ENCODE peak calls at places on chromosome 13, in ten cellular contexts. M is A549, H is ovary, I is tibial nerve, A is stomach, J is upper lobe of left lung, C is suprapubic skin, O is K562, P is H1, U is esophagus muscularis mucosa. T is an unnamed sample.

GRCh38 chr13:111912991-111913781 is 153.8 kb upstream of the SOX1 start:
- DNase-seq in M (no peak), H (no peak), I (no peak), A (no peak), J (no peak), C (peak; percentile 33), O (no peak), P (no peak), U (peak; percentile 88), T (peak; percentile 45)

GRCh38 chr13:99693812-99694211 is 192.5 kb downstream of the TM9SF2 start:
- DNase-seq in M (no peak), H (no peak), I (no peak), A (no peak), J (no peak), C (no peak), O (no peak), P (no peak), U (no peak), T (no peak)

GRCh38 chr13:78827471-78827870 is 168.5 kb upstream of the OBI1 start:
- DNase-seq in M (no peak), H (no peak), I (no peak), A (no peak), J (no peak), C (no peak), O (no peak), P (no peak), U (no peak), T (no peak)

GRCh38 chr13:72145383-72145782 is 278.4 kb upstream of the DACH1 start:
- DNase-seq in M (no peak), H (no peak), I (no peak), A (no peak), J (no peak), C (no peak), O (no peak), P (no peak), U (no peak), T (no peak)

GRCh38 chr13:84479656-84480055 is 597.4 kb upstream of the SLITRK1 start:
- DNase-seq in M (no peak), H (no peak), I (no peak), A (no peak), J (no peak), C (no peak), O (no peak), P (no peak), U (no peak), T (no peak)

GRCh38 chr13:111467111-111467890 is 146.9 kb downstream of the TEX29 start:
- DNase-seq in M (no peak), H (no peak), I (no peak), A (no peak), J (no peak), C (no peak), O (no peak), P (no peak), U (no peak), T (no peak)

GRCh38 chr13:74629985-74630384 is 495.8 kb upstream of the KLF12 start:
- DNase-seq in M (no peak), H (no peak), I (no peak), A (no peak), J (no peak), C (no peak), O (no peak), P (no peak), U (no peak), T (no peak)

GRCh38 chr13:70415141-70415540 is 306.9 kb upstream of the KLHL1 start:
- DNase-seq in M (no peak), H (no peak), I (no peak), A (no peak), J (no peak), C (no peak), O (no peak), P (no peak), U (no peak), T (no peak)

GRCh38 chr13:112761701-112762689 is 72.2 kb downstream of the ATP11A start:
- DNase-seq in M (no peak), H (no peak), I (no peak), A (no peak), J (peak; percentile 88), C (no peak), O (peak; percentile 30), P (no peak), U (no peak), T (no peak)

GRCh38 chr13:105442941-105443340 is 1092.5 kb downstream of the EFNB2 start:
- DNase-seq in M (peak; percentile 47), H (no peak), I (peak; percentile 12), A (no peak), J (no peak), C (no peak), O (no peak), P (no peak), U (no peak), T (no peak)

GRCh38 chr13:111241006-111241755 is 79.3 kb upstream of the TEX29 start:
- DNase-seq in M (no peak), H (no peak), I (no peak), A (no peak), J (no peak), C (no peak), O (no peak), P (no peak), U (peak; percentile 60), T (no peak)

GRCh38 chr13:32036762-32037161 is 5.2 kb downstream of the FRY start:
- DNase-seq in M (no peak), H (no peak), I (no peak), A (no peak), J (no peak), C (no peak), O (no peak), P (no peak), U (no peak), T (no peak)

GRCh38 chr13:51532736-51533197 is 51.5 kb upstream of the WDFY2 start:
- DNase-seq in M (no peak), H (no peak), I (no peak), A (no peak), J (no peak), C (no peak), O (no peak), P (no peak), U (no peak), T (no peak)

GRCh38 chr13:48892311-48892710 is 83.4 kb upstream of the FNDC3A start:
- DNase-seq in M (peak; percentile 36), H (no peak), I (no peak), A (no peak), J (no peak), C (no peak), O (no peak), P (no peak), U (no peak), T (no peak)

GRCh38 chr13:35771898-35772297 is 295.4 kb upstream of the MAB21L1 start:
- DNase-seq in M (no peak), H (no peak), I (no peak), A (no peak), J (no peak), C (no peak), O (no peak), P (peak; percentile 3), U (no peak), T (no peak)

GRCh38 chr13:48236528-48237353 is 3.7 kb downstream of the ITM2B start:
- DNase-seq in M (no peak), H (no peak), I (no peak), A (no peak), J (no peak), C (no peak), O (no peak), P (no peak), U (no peak), T (no peak)

GRCh38 chr13:107516517-107516916 is 698.8 kb downstream of the LIG4 start:
- DNase-seq in M (no peak), H (no peak), I (no peak), A (no peak), J (no peak), C (no peak), O (no peak), P (no peak), U (no peak), T (no peak)

GRCh38 chr13:37680137-37680536 is 81.6 kb upstream of the POSTN start:
- DNase-seq in M (no peak), H (no peak), I (no peak), A (no peak), J (no peak), C (no peak), O (no peak), P (no peak), U (no peak), T (no peak)

GRCh38 chr13:79435549-79435948 is 29.5 kb upstream of the RBM26 start:
- DNase-seq in M (no peak), H (no peak), I (no peak), A (no peak), J (no peak), C (no peak), O (no peak), P (no peak), U (no peak), T (no peak)

GRCh38 chr13:64529874-64530485 is 2700.2 kb downstream of the PCDH9 start:
- DNase-seq in M (peak; percentile 1), H (no peak), I (no peak), A (no peak), J (no peak), C (no peak), O (peak; percentile 6), P (peak; percentile 17), U (no peak), T (no peak)
- TF ChIP-seq CTCF in M (peak; percentile 29), H (no peak), I (no peak), A (no peak), J (peak; percentile 10), C (peak; percentile 15), O (peak; percentile 13), P (peak; percentile 59), U (peak; percentile 33), T (no peak)

DNA sequence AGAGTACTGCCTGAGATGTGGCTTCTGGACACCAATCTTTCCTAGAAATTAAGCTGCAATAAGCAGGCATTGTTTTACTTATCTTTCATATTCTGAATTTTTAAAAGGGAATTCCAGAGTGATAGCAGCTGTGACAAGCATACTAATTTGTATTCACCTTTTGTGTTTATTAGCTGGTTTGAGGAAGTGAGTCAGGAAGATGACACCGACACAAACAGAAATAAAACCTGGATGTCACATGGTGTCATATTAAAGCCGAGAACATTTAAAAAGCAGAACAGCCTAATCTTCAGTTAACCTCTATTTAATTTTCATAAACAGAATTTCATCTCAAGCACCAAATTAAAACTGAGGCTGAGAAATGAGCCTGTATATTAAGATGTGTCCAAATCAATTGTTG is 398.8 kb downstream of the PCDH9 start:
- DNase-seq in M (no peak), H (no peak), I (no peak), A (no peak), J (no peak), C (no peak), O (no peak), P (no peak), U (no peak), T (no peak)
- TF ChIP-seq EP300 in M (no peak), H (no peak), I (no peak), A (no peak), J (no peak), C (no peak), O (no peak), P (no peak), U (no peak), T (no peak)

GRCh38 chr13:77595166-77595810 is 59.8 kb downstream of the SCEL start:
- DNase-seq in M (no peak), H (no peak), I (no peak), A (no peak), J (no peak), C (no peak), O (no peak), P (no peak), U (no peak), T (no peak)
- H3K27ac ChIP-seq in M (no peak overlapping the region), H (no peak overlapping the region), I (no peak overlapping the region), A (no peak overlapping the region), J (no peak overlapping the region), C (no peak overlapping the region), O (no peak overlapping the region), P (no peak overlapping the region), U (no peak overlapping the region), T (no peak overlapping the region)

GRCh38 chr13:100951031-100951430 is 276.4 kb upstream of the TMTC4 start:
- DNase-seq in M (no peak), H (no peak), I (no peak), A (no peak), J (no peak), C (no peak), O (no peak), P (no peak), U (no peak), T (no peak)
- TF ChIP-seq CTCF in M (no peak), H (no peak), I (no peak), A (no peak), J (no peak), C (no peak), O (no peak), P (no peak), U (no peak), T (no peak)